ENCODE peak calls at places on chromosome 17, in eight cellular contexts. X is HepG2, E is HCT116, Q is K562, N is H1, Z is endothelial cell of umbilical vein, A is GM12878, F is SK-N-SH. R is an unnamed sample.

GRCh38 chr17:7582401-7583252 is 1.0 kb upstream of the MPDU1 start:
- DNase-seq in Z (no peak), Q (no peak), E (no peak), F (no peak), X (no peak), N (peak; percentile 51), A (no peak), R (no peak)

GRCh38 chr17:16415031-16415924 is at the start of gene TRPV2:
- DNase-seq in Q (peak; percentile 71), F (peak; percentile 23), X (peak; percentile 59), N (peak; percentile 73), Z (no peak), A (peak; percentile 60), E (no peak), R (no peak)

GRCh38 chr17:42112552-42113176 is at the start of gene DHX58:
- DNase-seq in Z (peak; percentile 88), E (no peak), N (no peak), A (peak; percentile 90), X (peak; percentile 64), Q (peak; percentile 71), F (no peak), R (no peak)

GRCh38 chr17:41519501-41520224 is 973 bp upstream of the KRT15 start:
- DNase-seq in X (no peak), F (no peak), Q (peak; percentile 54), Z (no peak), N (no peak), A (no peak), E (no peak), R (no peak)

GRCh38 chr17:18226284-18226945 is 980 bp downstream of the LLGL1 start:
- DNase-seq in Z (no peak), E (no peak), A (no peak), X (no peak), N (no peak), Q (no peak), F (peak; percentile 45), R (no peak)

GRCh38 chr17:76642994-76643393 is 563 bp downstream of the ST6GALNAC1 start:
- DNase-seq in Z (no peak), F (no peak), A (no peak), Q (no peak), E (no peak), X (no peak), N (no peak), R (no peak)

GRCh38 chr17:15413101-15413750 is 54.2 kb downstream of the CDRT4 start:
- DNase-seq in X (no peak), Q (no peak), A (no peak), N (no peak), Z (no peak), E (no peak), F (no peak), R (no peak)

GRCh38 chr17:31401456-31402254 is 10.2 kb downstream of the RAB11FIP4 start:
- DNase-seq in F (no peak), Z (no peak), Q (no peak), X (no peak), E (no peak), A (no peak), N (no peak), R (no peak)

GRCh38 chr17:2055494-2056220 is 754 bp downstream of the HIC1 start:
- DNase-seq in F (no peak), Z (no peak), N (no peak), E (no peak), X (no peak), Q (no peak), A (no peak), R (no peak)

GRCh38 chr17:22671110-22671509 is 978.8 kb downstream of the KCNJ18 start:
- DNase-seq in F (no peak), Q (no peak), N (no peak), A (no peak), X (no peak), Z (no peak), E (no peak), R (no peak)

GRCh38 chr17:76626442-76626841 is 17.1 kb downstream of the ST6GALNAC1 start:
- DNase-seq in A (no peak), Z (no peak), Q (no peak), F (no peak), E (no peak), N (no peak), X (no peak), R (no peak)

GRCh38 chr17:21394265-21394664 is 18.1 kb downstream of the KCNJ12 start:
- DNase-seq in F (no peak), Q (no peak), Z (no peak), X (no peak), N (no peak), E (no peak), A (no peak), R (no peak)

GRCh38 chr17:62966426-62967110 is 533 bp downstream of the TANC2 start:
- DNase-seq in N (peak; percentile 69), E (no peak), Z (peak; percentile 32), F (no peak), Q (peak; percentile 20), A (no peak), X (no peak), R (no peak)

GRCh38 chr17:42281571-42282096 is 5.4 kb upstream of the STAT5B start:
- DNase-seq in F (peak; percentile 12), X (no peak), N (no peak), A (no peak), Z (no peak), Q (peak; percentile 8), E (no peak), R (no peak)

GRCh38 chr17:39165178-39165843 is 650 bp downstream of the ARL5C start:
- DNase-seq in Q (no peak), F (no peak), A (no peak), Z (no peak), N (peak; percentile 77), X (no peak), E (no peak), R (no peak)

GRCh38 chr17:19470529-19471261 is 59.7 kb downstream of the RNF112 start:
- DNase-seq in Q (no peak), Z (no peak), E (no peak), X (no peak), F (no peak), A (no peak), N (peak; percentile 63), R (no peak)

DNA sequence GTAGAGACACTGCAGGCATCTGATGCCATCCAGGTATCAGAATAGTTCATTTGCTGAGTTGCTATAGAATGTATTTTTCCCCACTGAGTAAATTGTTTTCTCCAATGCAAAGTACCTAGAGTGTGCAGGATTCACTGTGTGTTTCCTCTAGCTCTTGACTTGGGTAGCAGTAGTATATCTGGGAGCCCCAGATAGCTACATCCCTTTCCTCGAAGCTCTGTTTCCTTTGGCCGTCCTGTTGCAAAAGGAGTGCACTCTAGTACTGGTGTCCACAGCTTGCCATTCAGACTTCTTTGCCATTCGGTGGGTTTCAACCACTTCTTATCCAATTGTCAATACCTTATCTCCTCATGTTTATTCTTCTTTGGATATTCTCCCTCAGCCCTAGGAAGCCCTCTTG is 12.8 kb downstream of the ABCA8 start:
- DNase-seq in Q (no peak), A (no peak), E (no peak), N (no peak), X (no peak), Z (no peak), F (no peak), R (no peak)
- H3K9ac ChIP-seq in Q (no peak overlapping the region), A (no peak overlapping the region), E (no peak overlapping the region), N (no peak overlapping the region), X (no peak overlapping the region), Z (no peak overlapping the region), F (no peak overlapping the region), R (no peak overlapping the region)

GRCh38 chr17:79557724-79558572 is 52.9 kb downstream of the RBFOX3 start:
- DNase-seq in N (no peak), E (no peak), X (no peak), Z (no peak), Q (no peak), A (no peak), F (no peak), R (no peak)

GRCh38 chr17:79555543-79555942 is 55.3 kb downstream of the RBFOX3 start:
- DNase-seq in A (no peak), E (no peak), Q (no peak), N (no peak), F (no peak), X (no peak), Z (no peak), R (no peak)

GRCh38 chr17:79556263-79556662 is 54.6 kb downstream of the RBFOX3 start:
- DNase-seq in F (no peak), X (no peak), Q (no peak), N (no peak), E (no peak), Z (no peak), A (no peak), R (no peak)

GRCh38 chr17:79558573-79558900 is 52.3 kb downstream of the RBFOX3 start:
- DNase-seq in E (no peak), F (no peak), Z (no peak), X (no peak), N (no peak), Q (no peak), A (no peak), R (no peak)

DNA sequence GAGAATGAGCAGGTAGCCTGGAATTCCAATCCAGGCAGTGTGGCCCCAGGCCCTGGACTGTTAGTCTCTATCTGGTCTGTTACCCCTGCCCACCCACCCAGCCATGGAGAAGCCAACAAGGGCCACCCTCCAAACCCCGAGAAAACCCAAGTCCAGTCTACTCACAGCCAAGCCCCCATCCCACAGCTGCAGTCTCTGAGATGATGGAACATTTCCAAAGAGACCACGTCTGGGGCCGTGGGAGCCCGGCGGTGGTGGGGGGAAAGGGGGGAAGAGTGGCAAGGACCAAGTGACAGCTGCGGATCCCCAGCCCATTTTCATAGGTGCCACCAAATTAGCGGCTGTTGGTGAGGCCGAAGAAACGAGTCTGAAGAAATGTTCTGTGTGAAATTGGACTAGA is 53.6 kb downstream of the RBFOX3 start:
- DNase-seq in Z (no peak), E (no peak), F (no peak), A (no peak), Q (no peak), X (no peak), N (no peak), R (no peak)
- TF ChIP-seq POLR2AphosphoS5 in Z (no peak), E (no peak), F (no peak), A (no peak), Q (no peak), X (no peak), N (no peak), R (no peak)

GRCh38 chr17:27310548-27311110 is 16.7 kb downstream of the WSB1 start:
- DNase-seq in E (no peak), Q (no peak), N (no peak), A (no peak), Z (no peak), F (no peak), X (no peak), R (no peak)
- H3K36me3 ChIP-seq in E (peaks cover 57% of the 10 kb centered on the region), Q (peaks cover 98% of the 10 kb centered on the region), N (peaks cover 58% of the 10 kb centered on the region), A (peaks cover 53% of the 10 kb centered on the region), Z (peaks cover 44% of the 10 kb centered on the region), F (peaks cover 88% of the 10 kb centered on the region), X (peaks cover 74% of the 10 kb centered on the region), R (peaks cover 97% of the 10 kb centered on the region)

GRCh38 chr17:70408768-70409167 is 239.4 kb downstream of the KCNJ2 start:
- DNase-seq in X (no peak), N (no peak), A (no peak), Z (no peak), F (no peak), E (no peak), Q (no peak), R (no peak)

GRCh38 chr17:70414275-70414674 is 244.9 kb downstream of the KCNJ2 start:
- DNase-seq in A (no peak), Z (no peak), F (no peak), E (no peak), N (no peak), X (no peak), Q (no peak), R (no peak)
- H3K9ac ChIP-seq in A (no peak overlapping the region), Z (no peak overlapping the region), F (no peak overlapping the region), E (no peak overlapping the region), N (no peak overlapping the region), X (no peak overlapping the region), Q (no peak overlapping the region), R (no peak overlapping the region)